ENCODE peak calls at places on chromosomes 12 and 14, in ten cellular contexts. I, A, Q, Z, B, C, N, X, P and Y are unnamed samples.

GRCh38 chr12:124385219-124385969 is 90.5 kb downstream of the RFLNA start:
- DNase-seq in I (no peak), A (no peak), Q (peak; percentile 58), Z (no peak), B (no peak), C (no peak), N (no peak), X (no peak), P (no peak), Y (no peak)

GRCh38 chr14:71538949-71539659 is 393.1 kb upstream of the RGS6 start:
- DNase-seq in I (no peak), A (no peak), Q (peak; percentile 77), Z (no peak), B (no peak), C (no peak), N (no peak), X (no peak), P (peak; percentile 39), Y (no peak)

GRCh38 chr12:120639771-120640721 is at the start of gene CABP1:
- DNase-seq in I (peak; percentile 64), A (no peak), Q (no peak), Z (peak; percentile 59), B (peak; percentile 80), C (peak; percentile 70), N (no peak), X (peak; percentile 49), P (peak; percentile 63), Y (no peak)

GRCh38 chr14:36057452-36058142 is 118.9 kb downstream of the PTCSC3 start:
- DNase-seq in I (no peak), A (no peak), Q (no peak), Z (no peak), B (no peak), C (no peak), N (no peak), X (no peak), P (peak; percentile 66), Y (no peak)

GRCh38 chr14:29953501-29953900 is 25.9 kb upstream of the PRKD1 start:
- DNase-seq in I (no peak), A (no peak), Q (no peak), Z (no peak), B (no peak), C (no peak), N (no peak), X (no peak), P (no peak), Y (no peak)

GRCh38 chr12:68572650-68573049 is 38.0 kb upstream of the RAP1B start:
- DNase-seq in I (no peak), A (no peak), Q (no peak), Z (no peak), B (no peak), C (no peak), N (no peak), X (no peak), P (no peak), Y (no peak)

GRCh38 chr14:58829594-58829993 is 191.8 kb downstream of the DACT1 start:
- DNase-seq in I (no peak), A (no peak), Q (peak; percentile 37), Z (no peak), B (no peak), C (no peak), N (no peak), X (no peak), P (no peak), Y (no peak)

GRCh38 chr12:75834591-75834990 is 197.0 kb downstream of the PHLDA1 start:
- DNase-seq in I (no peak), A (no peak), Q (no peak), Z (no peak), B (no peak), C (no peak), N (no peak), X (no peak), P (no peak), Y (no peak)

DNA sequence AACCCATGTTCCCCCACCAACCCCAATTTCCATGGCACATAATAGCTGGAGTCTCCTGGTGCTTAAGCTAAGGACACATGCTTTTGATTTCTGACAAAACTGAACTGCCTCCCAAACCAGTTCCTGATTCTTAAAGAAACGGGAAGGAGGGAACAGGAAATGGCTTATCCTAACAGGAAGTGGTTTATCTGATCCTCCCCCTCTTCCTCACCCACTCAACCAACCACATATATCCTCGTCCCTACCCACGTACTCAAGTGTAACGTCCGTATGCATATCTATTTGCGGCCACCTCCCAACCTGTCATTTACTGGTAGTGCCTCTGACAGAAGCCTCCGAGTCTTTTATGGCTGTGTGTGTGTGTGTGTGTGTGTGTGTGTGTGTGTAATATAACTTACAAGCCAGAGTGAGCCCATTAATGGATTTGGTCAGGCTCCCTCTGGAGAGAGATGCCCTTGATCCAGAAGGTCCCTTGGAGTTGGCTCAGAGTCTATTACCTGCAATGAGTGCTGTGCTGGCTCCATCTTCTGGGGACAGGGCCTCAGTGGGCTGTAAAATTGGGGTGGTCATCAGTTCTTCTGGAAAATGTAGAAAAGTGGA is 7.7 kb downstream of the DAZAP2 start:
- DNase-seq in I (peak; percentile 72), A (no peak), Q (peak; percentile 59), Z (peak; percentile 25), B (no peak), C (no peak), N (no peak), X (peak; percentile 48), P (peak; percentile 91), Y (no peak)
- TF ChIP-seq CTCF in I (peak; percentile 48), A (no peak), Q (no peak), Z (no peak), B (no peak), C (no peak), N (no peak), X (no peak), P (peak; percentile 24), Y (no peak)

GRCh38 chr14:103607822-103608221 is 21.2 kb upstream of the KLC1 start:
- DNase-seq in I (no peak), A (no peak), Q (no peak), Z (no peak), B (no peak), C (no peak), N (no peak), X (no peak), P (no peak), Y (no peak)

GRCh38 chr14:103611215-103611614 is 17.8 kb upstream of the KLC1 start:
- DNase-seq in I (no peak), A (no peak), Q (no peak), Z (no peak), B (no peak), C (no peak), N (no peak), X (no peak), P (no peak), Y (no peak)

GRCh38 chr14:103604620-103605019 is 24.4 kb upstream of the KLC1 start:
- DNase-seq in I (no peak), A (no peak), Q (no peak), Z (no peak), B (no peak), C (no peak), N (no peak), X (no peak), P (no peak), Y (no peak)

GRCh38 chr14:103607039-103607668 is 21.9 kb upstream of the KLC1 start:
- DNase-seq in I (peak; percentile 83), A (peak; percentile 70), Q (peak; percentile 96), Z (peak; percentile 26), B (peak; percentile 83), C (peak; percentile 81), N (peak; percentile 82), X (peak; percentile 90), P (peak; percentile 97), Y (peak; percentile 75)
- TF ChIP-seq CTCF in I (peak; percentile 65), A (peak; percentile 35), Q (peak; percentile 39), Z (no peak), B (no peak), C (peak; percentile 22), N (no peak), X (peak; percentile 19), P (peak; percentile 62), Y (peak; percentile 53)

GRCh38 chr12:15322164-15323054 is at the start of gene PTPRO:
- DNase-seq in I (no peak), A (no peak), Q (no peak), Z (no peak), B (peak; percentile 68), C (peak; percentile 5), N (no peak), X (no peak), P (peak; percentile 40), Y (no peak)
- TF ChIP-seq CTCF in I (no peak), A (no peak), Q (no peak), Z (no peak), B (no peak), C (no peak), N (no peak), X (no peak), P (peak; percentile 12), Y (no peak)

DNA sequence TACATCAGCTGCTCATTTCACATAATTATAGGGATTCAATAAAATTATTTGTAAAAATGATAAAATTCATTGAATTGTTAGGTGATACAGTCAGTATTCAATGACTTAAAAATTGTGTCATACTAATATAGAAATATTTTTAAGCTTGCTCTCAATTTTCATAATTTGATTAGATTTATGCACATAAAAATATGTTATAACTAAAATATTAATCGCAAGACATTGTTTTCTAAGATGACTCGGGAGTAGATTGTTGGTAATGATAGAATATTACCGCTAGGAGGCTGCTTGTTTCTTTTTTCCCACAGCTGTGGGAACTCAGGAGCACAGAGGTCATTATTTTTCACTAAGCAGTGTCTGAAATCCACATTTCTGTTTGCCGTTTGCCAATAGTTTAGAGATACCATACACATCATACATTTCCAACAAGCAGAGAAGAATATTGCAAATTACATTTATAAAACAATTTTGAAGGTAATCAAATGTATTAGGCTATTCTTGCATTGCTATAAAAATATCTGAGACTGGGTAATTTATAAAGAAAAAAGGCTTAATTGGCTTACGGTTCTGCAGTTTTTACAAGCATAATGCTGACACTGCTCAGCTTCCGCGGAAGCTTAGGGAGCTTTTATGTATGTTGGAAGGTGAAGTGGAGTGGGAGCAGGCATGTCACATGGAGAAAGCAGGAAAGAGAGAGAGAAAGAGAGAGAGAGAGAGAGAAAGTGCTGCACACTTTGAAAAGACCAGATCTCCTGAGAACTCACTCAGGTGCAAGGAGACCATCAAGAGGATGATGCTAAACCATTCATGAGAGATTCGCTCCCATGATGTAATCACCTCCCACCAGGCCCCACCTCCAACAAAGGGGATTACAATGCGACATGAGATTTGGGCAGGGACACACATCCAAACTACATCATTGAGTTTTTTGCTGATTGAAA is 9.2 kb downstream of the CD69 start:
- DNase-seq in I (no peak), A (no peak), Q (no peak), Z (no peak), B (no peak), C (no peak), N (no peak), X (peak; percentile 43), P (peak; percentile 34), Y (no peak)
- TF ChIP-seq CTCF in I (peak; percentile 64), A (no peak), Q (no peak), Z (peak; percentile 48), B (no peak), C (peak; percentile 42), N (no peak), X (peak; percentile 38), P (no peak), Y (peak; percentile 28)